ENCODE peak calls at places on chromosomes 5 and 9, in ten cellular contexts. One of them, this sample, is unnamed.

GRCh38 chr9:33260372-33260771 is 4.1 kb downstream of the BAG1 start:
- DNase-seq in brain microvascular endothelial cell: no peak
- DNase-seq in GM23248: no peak
- DNase-seq in CD8-positive, alpha-beta memory T cell: no peak
- DNase-seq in A549: no peak
- DNase-seq in CD4-positive, alpha-beta memory T cell: no peak
- DNase-seq in AG04450: no peak
- DNase-seq in fibroblast of lung: no peak
- DNase-seq in uterus: no peak
- DNase-seq in thyroid gland: no peak
- DNase-seq in this sample: no peak

GRCh38 chr5:14206028-14206725 is 63.0 kb downstream of the TRIO start:
- DNase-seq in brain microvascular endothelial cell: no peak
- DNase-seq in GM23248: no peak
- DNase-seq in CD8-positive, alpha-beta memory T cell: no peak
- DNase-seq in A549: no peak
- DNase-seq in CD4-positive, alpha-beta memory T cell: no peak
- DNase-seq in AG04450: no peak
- DNase-seq in fibroblast of lung: peak; percentile 73
- DNase-seq in uterus: no peak
- DNase-seq in thyroid gland: no peak
- DNase-seq in this sample: no peak

GRCh38 chr9:75462866-75463265 is 374.6 kb downstream of the OSTF1 start:
- DNase-seq in brain microvascular endothelial cell: no peak
- DNase-seq in GM23248: no peak
- DNase-seq in CD8-positive, alpha-beta memory T cell: no peak
- DNase-seq in A549: no peak
- DNase-seq in CD4-positive, alpha-beta memory T cell: no peak
- DNase-seq in AG04450: no peak
- DNase-seq in fibroblast of lung: no peak
- DNase-seq in uterus: no peak
- DNase-seq in thyroid gland: no peak
- DNase-seq in this sample: no peak

GRCh38 chr5:123203105-123203794 is 114.2 kb downstream of the PRDM6 start:
- DNase-seq in brain microvascular endothelial cell: no peak
- DNase-seq in GM23248: peak; percentile 63
- DNase-seq in CD8-positive, alpha-beta memory T cell: no peak
- DNase-seq in A549: no peak
- DNase-seq in CD4-positive, alpha-beta memory T cell: no peak
- DNase-seq in AG04450: no peak
- DNase-seq in fibroblast of lung: no peak
- DNase-seq in uterus: no peak
- DNase-seq in thyroid gland: no peak
- DNase-seq in this sample: no peak

GRCh38 chr5:65061250-65061973 is 292.7 kb downstream of the CWC27 start:
- DNase-seq in brain microvascular endothelial cell: no peak
- DNase-seq in GM23248: no peak
- DNase-seq in CD8-positive, alpha-beta memory T cell: no peak
- DNase-seq in A549: no peak
- DNase-seq in CD4-positive, alpha-beta memory T cell: no peak
- DNase-seq in AG04450: no peak
- DNase-seq in fibroblast of lung: no peak
- DNase-seq in uterus: no peak
- DNase-seq in thyroid gland: peak; percentile 64
- DNase-seq in this sample: no peak

GRCh38 chr9:109474944-109475343 is 23.2 kb downstream of the PTPN3 start:
- DNase-seq in brain microvascular endothelial cell: no peak
- DNase-seq in GM23248: no peak
- DNase-seq in CD8-positive, alpha-beta memory T cell: no peak
- DNase-seq in A549: no peak
- DNase-seq in CD4-positive, alpha-beta memory T cell: no peak
- DNase-seq in AG04450: no peak
- DNase-seq in fibroblast of lung: no peak
- DNase-seq in uterus: no peak
- DNase-seq in thyroid gland: no peak
- DNase-seq in this sample: no peak

GRCh38 chr5:88063813-88064212 is 204.8 kb downstream of the TMEM161B start:
- DNase-seq in brain microvascular endothelial cell: no peak
- DNase-seq in GM23248: no peak
- DNase-seq in CD8-positive, alpha-beta memory T cell: no peak
- DNase-seq in A549: no peak
- DNase-seq in CD4-positive, alpha-beta memory T cell: no peak
- DNase-seq in AG04450: no peak
- DNase-seq in fibroblast of lung: no peak
- DNase-seq in uterus: no peak
- DNase-seq in thyroid gland: no peak
- DNase-seq in this sample: no peak

GRCh38 chr9:108478431-108478837 is 377.4 kb downstream of the ACTL7B start:
- DNase-seq in brain microvascular endothelial cell: peak; percentile 85
- DNase-seq in GM23248: peak; percentile 89
- DNase-seq in CD8-positive, alpha-beta memory T cell: no peak
- DNase-seq in A549: peak; percentile 73
- DNase-seq in CD4-positive, alpha-beta memory T cell: no peak
- DNase-seq in AG04450: peak; percentile 68
- DNase-seq in fibroblast of lung: peak; percentile 97
- DNase-seq in uterus: peak; percentile 39
- DNase-seq in thyroid gland: no peak
- DNase-seq in this sample: no peak

GRCh38 chr5:127741412-127741811 is 38.2 kb downstream of the CCDC192 start:
- DNase-seq in brain microvascular endothelial cell: no peak
- DNase-seq in GM23248: no peak
- DNase-seq in CD8-positive, alpha-beta memory T cell: no peak
- DNase-seq in A549: no peak
- DNase-seq in CD4-positive, alpha-beta memory T cell: no peak
- DNase-seq in AG04450: no peak
- DNase-seq in fibroblast of lung: no peak
- DNase-seq in uterus: no peak
- DNase-seq in thyroid gland: no peak
- DNase-seq in this sample: no peak

GRCh38 chr5:137737349-137738256 is 1.7 kb upstream of the KLHL3 start:
- DNase-seq in brain microvascular endothelial cell: peak; percentile 52
- DNase-seq in GM23248: peak; percentile 54
- DNase-seq in CD8-positive, alpha-beta memory T cell: no peak
- DNase-seq in A549: no peak
- DNase-seq in CD4-positive, alpha-beta memory T cell: peak; percentile 58
- DNase-seq in AG04450: no peak
- DNase-seq in fibroblast of lung: peak; percentile 62
- DNase-seq in uterus: peak; percentile 20
- DNase-seq in thyroid gland: no peak
- DNase-seq in this sample: no peak

GRCh38 chr5:14174235-14174636 is 31.1 kb downstream of the TRIO start:
- DNase-seq in brain microvascular endothelial cell: no peak
- DNase-seq in GM23248: no peak
- DNase-seq in CD8-positive, alpha-beta memory T cell: no peak
- DNase-seq in A549: no peak
- DNase-seq in CD4-positive, alpha-beta memory T cell: no peak
- DNase-seq in AG04450: no peak
- DNase-seq in fibroblast of lung: no peak
- DNase-seq in uterus: no peak
- DNase-seq in thyroid gland: no peak
- DNase-seq in this sample: no peak

GRCh38 chr9:129317179-129318011 is 139.3 kb upstream of the IER5L start:
- DNase-seq in brain microvascular endothelial cell: peak; percentile 51
- DNase-seq in GM23248: peak; percentile 64
- DNase-seq in CD8-positive, alpha-beta memory T cell: no peak
- DNase-seq in A549: peak; percentile 62
- DNase-seq in CD4-positive, alpha-beta memory T cell: no peak
- DNase-seq in AG04450: no peak
- DNase-seq in fibroblast of lung: peak; percentile 45
- DNase-seq in uterus: peak; percentile 64
- DNase-seq in thyroid gland: no peak
- DNase-seq in this sample: peak; percentile 24

DNA sequence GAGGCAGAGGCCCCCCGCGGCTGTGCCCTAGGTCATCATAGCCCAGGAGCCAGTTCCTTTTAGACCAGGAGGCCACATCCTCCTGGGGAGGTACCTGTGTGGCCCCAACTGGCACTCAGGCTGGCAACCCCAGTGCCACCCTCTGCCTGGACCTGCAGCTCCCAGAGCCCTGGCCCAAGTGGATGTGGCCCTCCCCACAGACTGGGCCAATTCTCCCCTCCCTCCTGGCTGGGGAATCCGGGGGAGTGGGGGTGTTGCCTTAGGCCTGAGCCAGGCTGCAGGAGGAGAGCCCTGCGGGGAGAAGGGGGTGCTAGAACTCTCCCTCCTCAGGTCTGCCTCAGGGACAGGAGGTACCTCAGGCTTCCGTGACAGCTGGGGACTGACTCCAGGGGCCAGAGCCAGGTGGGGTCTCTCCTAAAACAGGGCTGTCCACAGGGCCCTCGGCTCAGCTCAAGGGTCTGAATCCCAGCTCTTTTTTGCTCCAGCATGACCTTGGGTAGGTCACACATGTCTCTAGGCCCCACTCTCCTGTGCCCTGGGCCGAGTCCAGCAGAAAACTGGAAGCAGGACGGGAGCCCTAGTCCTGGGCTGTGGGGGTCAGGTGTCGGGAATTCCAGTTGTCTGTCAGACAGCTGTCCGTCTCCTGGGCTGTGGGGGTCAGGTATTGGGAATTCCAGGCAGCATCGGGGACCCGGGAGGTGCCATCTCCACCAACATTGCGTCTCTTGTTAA is 9.6 kb downstream of the DNLZ start:
- DNase-seq in brain microvascular endothelial cell: no peak
- DNase-seq in GM23248: no peak
- DNase-seq in CD8-positive, alpha-beta memory T cell: no peak
- DNase-seq in A549: no peak
- DNase-seq in CD4-positive, alpha-beta memory T cell: no peak
- DNase-seq in AG04450: no peak
- DNase-seq in fibroblast of lung: no peak
- DNase-seq in uterus: peak; percentile 66
- DNase-seq in thyroid gland: peak; percentile 36
- DNase-seq in this sample: no peak
- H3K27ac ChIP-seq in brain microvascular endothelial cell: no peak overlapping the region
- H3K27ac ChIP-seq in GM23248: peak overlapping the region; percentile 33
- H3K27ac ChIP-seq in CD8-positive, alpha-beta memory T cell: no peak overlapping the region
- H3K27ac ChIP-seq in A549: peak overlapping the region; percentile 66
- H3K27ac ChIP-seq in CD4-positive, alpha-beta memory T cell: no peak overlapping the region
- H3K27ac ChIP-seq in AG04450: no peak overlapping the region
- H3K27ac ChIP-seq in fibroblast of lung: no peak overlapping the region
- H3K27ac ChIP-seq in uterus: peak overlapping the region; percentile 81
- H3K27ac ChIP-seq in thyroid gland: no peak overlapping the region
- H3K27ac ChIP-seq in this sample: no peak overlapping the region

DNA sequence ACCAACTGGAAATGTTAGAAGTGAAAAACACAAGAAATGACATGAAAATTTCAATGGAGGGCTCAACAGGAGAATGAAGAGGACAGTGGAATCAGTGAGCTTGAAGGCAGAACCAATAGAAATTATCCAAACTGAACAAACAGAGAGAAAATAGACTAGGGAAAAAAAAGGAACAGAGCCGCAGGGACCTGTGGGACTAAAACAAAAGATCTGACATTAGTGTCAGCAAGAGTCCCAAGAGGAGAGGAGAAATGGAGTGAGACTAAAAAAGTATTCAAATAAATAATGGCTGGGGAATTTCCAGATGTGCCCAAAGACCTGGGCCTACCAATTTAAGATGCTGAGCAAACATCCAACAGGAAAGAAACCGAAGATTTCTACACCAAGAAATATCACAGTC is 175.0 kb upstream of the PHYKPL start:
- DNase-seq in brain microvascular endothelial cell: no peak
- DNase-seq in GM23248: no peak
- DNase-seq in CD8-positive, alpha-beta memory T cell: no peak
- DNase-seq in A549: no peak
- DNase-seq in CD4-positive, alpha-beta memory T cell: no peak
- DNase-seq in AG04450: no peak
- DNase-seq in fibroblast of lung: no peak
- DNase-seq in uterus: no peak
- DNase-seq in thyroid gland: no peak
- DNase-seq in this sample: no peak
- H3K27ac ChIP-seq in brain microvascular endothelial cell: no peak overlapping the region
- H3K27ac ChIP-seq in GM23248: no peak overlapping the region
- H3K27ac ChIP-seq in CD8-positive, alpha-beta memory T cell: no peak overlapping the region
- H3K27ac ChIP-seq in A549: no peak overlapping the region
- H3K27ac ChIP-seq in CD4-positive, alpha-beta memory T cell: no peak overlapping the region
- H3K27ac ChIP-seq in AG04450: no peak overlapping the region
- H3K27ac ChIP-seq in fibroblast of lung: no peak overlapping the region
- H3K27ac ChIP-seq in uterus: no peak overlapping the region
- H3K27ac ChIP-seq in thyroid gland: no peak overlapping the region
- H3K27ac ChIP-seq in this sample: no peak overlapping the region

DNA sequence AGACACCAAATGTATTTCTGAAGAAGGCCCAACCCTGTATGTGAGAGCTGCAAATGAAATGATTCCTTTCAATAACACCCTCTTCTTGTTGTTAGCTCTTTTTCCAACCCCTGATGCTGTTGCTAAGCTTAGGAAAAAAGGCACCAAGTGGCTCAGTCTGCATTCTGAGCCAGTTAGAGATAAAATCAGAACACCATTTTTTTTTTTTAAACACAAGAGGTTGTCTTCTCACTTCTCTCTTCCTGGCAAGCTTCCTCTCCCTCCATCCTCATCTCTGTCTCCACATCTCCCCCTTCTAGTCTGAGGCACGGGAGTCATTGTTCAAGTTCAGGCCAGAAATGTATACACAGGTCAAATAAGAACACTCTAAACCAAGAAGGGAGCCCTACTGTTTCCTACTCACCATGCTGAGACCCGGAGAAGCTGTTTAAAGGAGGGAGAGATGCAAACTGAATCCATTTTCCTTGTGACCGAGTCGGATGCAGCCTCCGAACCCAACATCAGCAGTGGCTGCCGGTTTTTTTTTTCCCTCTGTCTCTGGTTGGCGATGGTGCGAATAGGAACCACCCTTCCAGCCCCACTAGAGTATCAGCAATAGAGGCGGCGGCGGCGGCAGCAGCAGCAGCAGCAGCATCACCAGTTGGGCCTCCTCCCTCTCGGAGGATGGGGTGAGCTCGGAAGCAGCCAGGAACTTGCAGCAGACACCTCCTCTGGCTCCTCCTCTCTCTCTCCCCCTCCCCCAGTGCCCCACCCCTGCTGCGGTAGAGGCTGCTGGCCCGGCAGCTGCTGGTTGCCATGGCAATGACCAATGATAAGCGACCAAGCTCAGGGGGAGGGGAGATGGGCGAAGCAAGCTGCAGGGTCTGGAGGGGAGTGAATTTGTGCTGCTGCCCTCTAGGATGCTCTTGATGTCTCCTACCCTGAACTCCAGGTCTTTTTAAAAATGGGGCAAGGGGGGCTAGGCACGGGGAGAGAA is at the start of gene JAKMIP2:
- DNase-seq in brain microvascular endothelial cell: peak; percentile 2
- DNase-seq in GM23248: peak; percentile 5
- DNase-seq in CD8-positive, alpha-beta memory T cell: peak; percentile 62
- DNase-seq in A549: peak; percentile 26
- DNase-seq in CD4-positive, alpha-beta memory T cell: peak; percentile 82
- DNase-seq in AG04450: no peak
- DNase-seq in fibroblast of lung: peak; percentile 96
- DNase-seq in uterus: peak; percentile 60
- DNase-seq in thyroid gland: peak; percentile 6
- DNase-seq in this sample: peak; percentile 98
- H3K27ac ChIP-seq in brain microvascular endothelial cell: no peak within 1 kb of the TSS
- H3K27ac ChIP-seq in GM23248: no peak within 1 kb of the TSS
- H3K27ac ChIP-seq in CD8-positive, alpha-beta memory T cell: peak within 1 kb of the TSS; percentile 62
- H3K27ac ChIP-seq in A549: no peak within 1 kb of the TSS
- H3K27ac ChIP-seq in CD4-positive, alpha-beta memory T cell: peak within 1 kb of the TSS; percentile 33
- H3K27ac ChIP-seq in AG04450: no peak within 1 kb of the TSS
- H3K27ac ChIP-seq in fibroblast of lung: no peak within 1 kb of the TSS
- H3K27ac ChIP-seq in uterus: peak within 1 kb of the TSS; percentile 62
- H3K27ac ChIP-seq in thyroid gland: no peak within 1 kb of the TSS
- H3K27ac ChIP-seq in this sample: peak within 1 kb of the TSS; percentile 77

DNA sequence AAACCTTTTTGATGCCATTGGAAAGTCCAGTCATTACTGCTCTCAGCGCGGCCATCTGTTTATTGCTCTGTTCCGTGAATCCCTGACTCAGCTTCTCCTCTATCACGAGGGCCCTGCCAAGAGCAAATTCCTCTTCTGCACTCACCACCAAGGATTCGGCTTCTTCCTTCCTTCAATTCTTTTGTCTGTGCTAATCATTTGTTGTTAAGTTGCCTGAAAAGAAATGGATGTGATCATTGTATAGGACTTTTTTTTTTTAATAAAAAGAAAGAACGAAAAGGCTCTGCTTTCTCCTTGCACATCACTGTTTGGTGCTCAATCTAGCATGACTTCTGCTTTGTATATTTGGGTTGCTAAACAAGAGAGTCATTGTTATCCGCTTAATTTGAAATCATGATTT is 128.7 kb upstream of the PIK3R1 start:
- DNase-seq in brain microvascular endothelial cell: peak; percentile 48
- DNase-seq in GM23248: peak; percentile 94
- DNase-seq in CD8-positive, alpha-beta memory T cell: no peak
- DNase-seq in A549: no peak
- DNase-seq in CD4-positive, alpha-beta memory T cell: no peak
- DNase-seq in AG04450: peak; percentile 37
- DNase-seq in fibroblast of lung: peak; percentile 95
- DNase-seq in uterus: peak; percentile 41
- DNase-seq in thyroid gland: peak; percentile 3
- DNase-seq in this sample: no peak
- H3K27ac ChIP-seq in brain microvascular endothelial cell: no peak overlapping the region
- H3K27ac ChIP-seq in GM23248: peak overlapping the region; percentile 53
- H3K27ac ChIP-seq in CD8-positive, alpha-beta memory T cell: no peak overlapping the region
- H3K27ac ChIP-seq in A549: no peak overlapping the region
- H3K27ac ChIP-seq in CD4-positive, alpha-beta memory T cell: no peak overlapping the region
- H3K27ac ChIP-seq in AG04450: no peak overlapping the region
- H3K27ac ChIP-seq in fibroblast of lung: no peak overlapping the region
- H3K27ac ChIP-seq in uterus: no peak overlapping the region
- H3K27ac ChIP-seq in thyroid gland: no peak overlapping the region
- H3K27ac ChIP-seq in this sample: peak overlapping the region; percentile 82

This sample was measured in caudate nucleus.